ENCODE peak calls at places on chromosome 3, in six cellular contexts. One of them, this sample, is unnamed.

GRCh38 chr3:28326458-28326926 is 22.0 kb upstream of the ZCWPW2 start:
- DNase-seq in ovary: no peak
- DNase-seq in IMR-90: peak
- DNase-seq in HepG2: no peak
- DNase-seq in endothelial cell of umbilical vein: no peak
- DNase-seq in adrenal gland: no peak
- DNase-seq in this sample: no peak

GRCh38 chr3:72490688-72491430 is 357.4 kb downstream of the SHQ1 start:
- DNase-seq in ovary: no peak
- DNase-seq in IMR-90: no peak
- DNase-seq in HepG2: no peak
- DNase-seq in endothelial cell of umbilical vein: no peak
- DNase-seq in adrenal gland: no peak
- DNase-seq in this sample: no peak

GRCh38 chr3:151918253-151919029 is 45.0 kb downstream of the SUCNR1 start:
- DNase-seq in ovary: no peak
- DNase-seq in IMR-90: peak
- DNase-seq in HepG2: peak
- DNase-seq in endothelial cell of umbilical vein: peak
- DNase-seq in adrenal gland: no peak
- DNase-seq in this sample: no peak

GRCh38 chr3:23254875-23255274 is 51.7 kb downstream of the UBE2E2 start:
- DNase-seq in ovary: no peak
- DNase-seq in IMR-90: no peak
- DNase-seq in HepG2: no peak
- DNase-seq in endothelial cell of umbilical vein: no peak
- DNase-seq in adrenal gland: no peak
- DNase-seq in this sample: no peak

GRCh38 chr3:141275973-141276372 is 44.3 kb downstream of the PXYLP1 start:
- DNase-seq in ovary: no peak
- DNase-seq in IMR-90: peak
- DNase-seq in HepG2: peak
- DNase-seq in endothelial cell of umbilical vein: no peak
- DNase-seq in adrenal gland: no peak
- DNase-seq in this sample: no peak

GRCh38 chr3:13349823-13350222 is 70.3 kb downstream of the NUP210 start:
- DNase-seq in ovary: no peak
- DNase-seq in IMR-90: no peak
- DNase-seq in HepG2: no peak
- DNase-seq in endothelial cell of umbilical vein: no peak
- DNase-seq in adrenal gland: no peak
- DNase-seq in this sample: no peak

GRCh38 chr3:425094-425493 is 228.5 kb downstream of the CHL1 start:
- DNase-seq in ovary: no peak
- DNase-seq in IMR-90: no peak
- DNase-seq in HepG2: no peak
- DNase-seq in endothelial cell of umbilical vein: no peak
- DNase-seq in adrenal gland: no peak
- DNase-seq in this sample: no peak

GRCh38 chr3:111335512-111335911 is 206.5 kb upstream of the CD96 start:
- DNase-seq in ovary: no peak
- DNase-seq in IMR-90: no peak
- DNase-seq in HepG2: no peak
- DNase-seq in endothelial cell of umbilical vein: no peak
- DNase-seq in adrenal gland: no peak
- DNase-seq in this sample: no peak

GRCh38 chr3:101423984-101424888 is 88.8 kb downstream of the SENP7 start:
- DNase-seq in ovary: no peak
- DNase-seq in IMR-90: no peak
- DNase-seq in HepG2: no peak
- DNase-seq in endothelial cell of umbilical vein: no peak
- DNase-seq in adrenal gland: no peak
- DNase-seq in this sample: no peak

GRCh38 chr3:142288032-142288638 is 62.8 kb upstream of the GK5 start:
- DNase-seq in ovary: no peak
- DNase-seq in IMR-90: no peak
- DNase-seq in HepG2: no peak
- DNase-seq in endothelial cell of umbilical vein: no peak
- DNase-seq in adrenal gland: no peak
- DNase-seq in this sample: no peak

GRCh38 chr3:61730058-61730457 is 168.7 kb downstream of the PTPRG start:
- DNase-seq in ovary: no peak
- DNase-seq in IMR-90: no peak
- DNase-seq in HepG2: peak
- DNase-seq in endothelial cell of umbilical vein: no peak
- DNase-seq in adrenal gland: peak
- DNase-seq in this sample: no peak

GRCh38 chr3:153350420-153350819 is 188.4 kb downstream of the RAP2B start:
- DNase-seq in ovary: no peak
- DNase-seq in IMR-90: peak
- DNase-seq in HepG2: peak
- DNase-seq in endothelial cell of umbilical vein: no peak
- DNase-seq in adrenal gland: no peak
- DNase-seq in this sample: no peak

GRCh38 chr3:72903004-72903403 is 15.2 kb downstream of the GXYLT2 start:
- DNase-seq in ovary: no peak
- DNase-seq in IMR-90: peak
- DNase-seq in HepG2: peak
- DNase-seq in endothelial cell of umbilical vein: no peak
- DNase-seq in adrenal gland: no peak
- DNase-seq in this sample: no peak

GRCh38 chr3:49213541-49213943 is 42.1 kb downstream of the KLHDC8B start:
- DNase-seq in ovary: no peak
- DNase-seq in IMR-90: no peak
- DNase-seq in HepG2: no peak
- DNase-seq in endothelial cell of umbilical vein: no peak
- DNase-seq in adrenal gland: no peak
- DNase-seq in this sample: no peak

GRCh38 chr3:196432137-196432879 is at the start of gene UBXN7:
- DNase-seq in ovary: peak
- DNase-seq in IMR-90: peak
- DNase-seq in HepG2: peak
- DNase-seq in endothelial cell of umbilical vein: peak
- DNase-seq in adrenal gland: peak
- DNase-seq in this sample: peak

GRCh38 chr3:105173972-105174371 is 192.7 kb upstream of the ALCAM start:
- DNase-seq in ovary: no peak
- DNase-seq in IMR-90: no peak
- DNase-seq in HepG2: no peak
- DNase-seq in endothelial cell of umbilical vein: no peak
- DNase-seq in adrenal gland: no peak
- DNase-seq in this sample: no peak

GRCh38 chr3:141058996-141059395 is 7.8 kb downstream of the SPSB4 start:
- DNase-seq in ovary: no peak
- DNase-seq in IMR-90: no peak
- DNase-seq in HepG2: no peak
- DNase-seq in endothelial cell of umbilical vein: no peak
- DNase-seq in adrenal gland: no peak
- DNase-seq in this sample: no peak

GRCh38 chr3:107958151-107958550 is 132.7 kb downstream of the CD47 start:
- DNase-seq in ovary: no peak
- DNase-seq in IMR-90: no peak
- DNase-seq in HepG2: no peak
- DNase-seq in endothelial cell of umbilical vein: peak
- DNase-seq in adrenal gland: no peak
- DNase-seq in this sample: no peak

GRCh38 chr3:186060222-186060621 is 48.7 kb downstream of the ETV5 start:
- DNase-seq in ovary: no peak
- DNase-seq in IMR-90: no peak
- DNase-seq in HepG2: no peak
- DNase-seq in endothelial cell of umbilical vein: no peak
- DNase-seq in adrenal gland: no peak
- DNase-seq in this sample: no peak

GRCh38 chr3:37987751-37988179 is 2.8 kb upstream of the VILL start:
- DNase-seq in ovary: no peak
- DNase-seq in IMR-90: peak
- DNase-seq in HepG2: no peak
- DNase-seq in endothelial cell of umbilical vein: no peak
- DNase-seq in adrenal gland: peak
- DNase-seq in this sample: no peak

GRCh38 chr3:193593666-193594025 is 638 bp downstream of the OPA1 start:
- DNase-seq in ovary: no peak
- DNase-seq in IMR-90: peak
- DNase-seq in HepG2: peak
- DNase-seq in endothelial cell of umbilical vein: peak
- DNase-seq in adrenal gland: no peak
- DNase-seq in this sample: no peak

GRCh38 chr3:174308761-174309160 is 550.4 kb upstream of the NAALADL2 start:
- DNase-seq in ovary: no peak
- DNase-seq in IMR-90: no peak
- DNase-seq in HepG2: no peak
- DNase-seq in endothelial cell of umbilical vein: no peak
- DNase-seq in adrenal gland: no peak
- DNase-seq in this sample: no peak

GRCh38 chr3:47082519-47082918 is 81.4 kb downstream of the SETD2 start:
- DNase-seq in ovary: no peak
- DNase-seq in IMR-90: peak
- DNase-seq in HepG2: no peak
- DNase-seq in endothelial cell of umbilical vein: no peak
- DNase-seq in adrenal gland: no peak
- DNase-seq in this sample: no peak

GRCh38 chr3:159727506-159727905 is 261.1 kb upstream of the IL12A start:
- DNase-seq in ovary: no peak
- DNase-seq in IMR-90: no peak
- DNase-seq in HepG2: no peak
- DNase-seq in endothelial cell of umbilical vein: peak
- DNase-seq in adrenal gland: no peak
- DNase-seq in this sample: no peak

GRCh38 chr3:61808999-61809398 is 247.6 kb downstream of the PTPRG start:
- DNase-seq in ovary: no peak
- DNase-seq in IMR-90: no peak
- DNase-seq in HepG2: no peak
- DNase-seq in endothelial cell of umbilical vein: no peak
- DNase-seq in adrenal gland: no peak
- DNase-seq in this sample: no peak

GRCh38 chr3:147472846-147473245 is 63.7 kb downstream of the ZIC1 start:
- DNase-seq in ovary: no peak
- DNase-seq in IMR-90: no peak
- DNase-seq in HepG2: no peak
- DNase-seq in endothelial cell of umbilical vein: no peak
- DNase-seq in adrenal gland: no peak
- DNase-seq in this sample: no peak

GRCh38 chr3:69900331-69900730 is 99.2 kb upstream of the SAMMSON start:
- DNase-seq in ovary: no peak
- DNase-seq in IMR-90: no peak
- DNase-seq in HepG2: no peak
- DNase-seq in endothelial cell of umbilical vein: no peak
- DNase-seq in adrenal gland: no peak
- DNase-seq in this sample: no peak

GRCh38 chr3:30952786-30953185 is 58.3 kb upstream of the GADL1 start:
- DNase-seq in ovary: no peak
- DNase-seq in IMR-90: no peak
- DNase-seq in HepG2: no peak
- DNase-seq in endothelial cell of umbilical vein: no peak
- DNase-seq in adrenal gland: no peak
- DNase-seq in this sample: no peak

GRCh38 chr3:11096266-11097135 is 57.8 kb upstream of the HRH1 start:
- DNase-seq in ovary: peak
- DNase-seq in IMR-90: peak
- DNase-seq in HepG2: no peak
- DNase-seq in endothelial cell of umbilical vein: peak
- DNase-seq in adrenal gland: peak
- DNase-seq in this sample: peak
- TF ChIP-seq CTCF in ovary: no peak
- TF ChIP-seq CTCF in IMR-90: no peak
- TF ChIP-seq CTCF in HepG2: no peak
- TF ChIP-seq CTCF in endothelial cell of umbilical vein: no peak
- TF ChIP-seq CTCF in adrenal gland: no peak
- TF ChIP-seq CTCF in this sample: no peak

DNA sequence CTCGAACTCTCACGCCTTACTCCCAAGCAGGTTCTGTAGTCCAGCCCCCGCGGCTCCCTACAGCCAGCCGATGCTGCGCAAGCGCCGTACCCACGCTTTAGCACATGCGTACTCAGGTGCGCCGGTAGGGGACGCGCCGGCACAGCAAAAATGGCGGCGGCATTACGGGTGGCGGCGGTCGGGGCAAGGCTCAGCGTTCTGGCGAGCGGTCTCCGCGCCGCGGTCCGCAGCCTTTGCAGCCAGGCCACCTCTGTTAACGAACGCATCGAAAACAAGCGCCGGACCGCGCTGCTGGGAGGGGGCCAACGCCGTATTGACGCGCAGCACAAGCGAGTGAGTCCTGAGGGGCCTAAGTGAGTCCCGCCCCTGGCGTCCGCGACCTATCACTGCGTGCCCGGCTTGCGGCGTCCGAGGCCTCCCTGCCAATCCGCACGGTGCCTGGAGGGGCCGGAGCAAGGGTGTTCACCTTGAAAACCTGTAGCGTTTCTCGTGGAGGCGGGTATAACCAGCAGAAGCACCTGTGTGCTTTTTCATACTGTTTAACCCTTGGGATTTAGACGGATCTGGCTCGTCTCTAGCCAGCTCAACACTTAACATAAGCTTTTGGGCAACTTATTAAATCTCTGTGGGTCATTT is at the start of gene PCCB:
- DNase-seq in ovary: peak
- DNase-seq in IMR-90: peak
- DNase-seq in HepG2: peak
- DNase-seq in endothelial cell of umbilical vein: peak
- DNase-seq in adrenal gland: peak
- DNase-seq in this sample: peak
- TF ChIP-seq POLR2A in ovary: peak
- TF ChIP-seq POLR2A in IMR-90: peak
- TF ChIP-seq POLR2A in HepG2: peak
- TF ChIP-seq POLR2A in endothelial cell of umbilical vein: peak
- TF ChIP-seq POLR2A in adrenal gland: peak
- TF ChIP-seq POLR2A in this sample: peak

DNA sequence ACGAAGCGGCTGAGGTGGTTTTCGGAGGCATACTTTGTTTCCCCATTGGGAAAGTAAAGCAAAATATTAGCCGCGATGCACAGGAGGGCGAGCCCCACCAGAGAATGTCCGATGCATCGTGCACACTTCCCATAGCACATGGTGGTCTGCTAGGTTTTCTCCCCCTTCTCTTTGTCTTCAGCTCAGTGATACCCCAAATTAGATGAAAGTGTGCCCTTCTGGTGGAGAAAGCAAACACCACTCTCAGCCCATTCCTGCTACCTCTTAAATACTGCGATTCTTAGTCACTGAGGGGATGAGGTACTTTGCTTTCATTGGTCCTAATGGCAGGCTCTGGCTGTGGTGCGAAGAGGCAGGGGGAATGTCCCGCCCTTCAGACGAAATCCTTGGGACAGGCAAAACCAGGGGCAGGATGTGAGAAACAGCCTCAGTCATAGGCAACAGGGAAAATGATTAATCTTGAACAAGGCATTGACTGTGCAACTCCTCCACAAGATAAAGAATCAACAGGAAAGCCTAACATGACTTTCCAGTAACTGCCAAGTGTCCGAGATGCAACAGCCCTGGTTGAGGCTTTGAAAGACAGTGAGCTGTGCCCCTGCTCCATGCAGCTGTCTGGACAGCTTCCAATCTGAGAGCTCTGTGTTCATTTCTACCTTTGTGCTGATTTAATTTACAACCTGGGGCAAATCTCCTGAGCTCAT is at the start of gene TM4SF1:
- DNase-seq in ovary: peak
- DNase-seq in IMR-90: peak
- DNase-seq in HepG2: peak
- DNase-seq in endothelial cell of umbilical vein: peak
- DNase-seq in adrenal gland: peak
- DNase-seq in this sample: peak
- H3K4me3 ChIP-seq in ovary: peak
- H3K4me3 ChIP-seq in IMR-90: peak
- H3K4me3 ChIP-seq in HepG2: peak
- H3K4me3 ChIP-seq in endothelial cell of umbilical vein: peak
- H3K4me3 ChIP-seq in adrenal gland: no peak
- H3K4me3 ChIP-seq in this sample: peak

GRCh38 chr3:123651449-123652345 is 66.8 kb upstream of the HACD2 start:
- DNase-seq in ovary: no peak
- DNase-seq in IMR-90: no peak
- DNase-seq in HepG2: no peak
- DNase-seq in endothelial cell of umbilical vein: no peak
- DNase-seq in adrenal gland: no peak
- DNase-seq in this sample: no peak
- TF ChIP-seq CTCF in ovary: no peak
- TF ChIP-seq CTCF in IMR-90: peak
- TF ChIP-seq CTCF in HepG2: no peak
- TF ChIP-seq CTCF in endothelial cell of umbilical vein: no peak
- TF ChIP-seq CTCF in adrenal gland: no peak
- TF ChIP-seq CTCF in this sample: no peak

This sample was measured in heart left ventricle.